ENCODE peak calls at places on chromosomes 2 and 18, in eight cellular contexts. One of them, this sample, is unnamed. For H3K27me3, the result is how much of the 10 kb centered on the place peaks cover.

GRCh38 chr18:42921261-42921737 is 194.2 kb downstream of the RIT2 start:
- DNase-seq in psoas muscle: no peak
- DNase-seq in ovary: no peak
- DNase-seq in vagina: no peak
- DNase-seq in GM23248: no peak
- DNase-seq in CD8-positive, alpha-beta memory T cell: no peak
- DNase-seq in left ventricle myocardium inferior: no peak
- DNase-seq in GM23338: peak
- DNase-seq in this sample: no peak

GRCh38 chr2:33221046-33221784 is 255.2 kb upstream of the RASGRP3 start:
- DNase-seq in psoas muscle: no peak
- DNase-seq in ovary: no peak
- DNase-seq in vagina: no peak
- DNase-seq in GM23248: no peak
- DNase-seq in CD8-positive, alpha-beta memory T cell: no peak
- DNase-seq in left ventricle myocardium inferior: no peak
- DNase-seq in GM23338: no peak
- DNase-seq in this sample: no peak

GRCh38 chr2:144230452-144231085 is 289.4 kb downstream of the ZEB2 start:
- DNase-seq in psoas muscle: no peak
- DNase-seq in ovary: no peak
- DNase-seq in vagina: no peak
- DNase-seq in GM23248: peak
- DNase-seq in CD8-positive, alpha-beta memory T cell: no peak
- DNase-seq in left ventricle myocardium inferior: no peak
- DNase-seq in GM23338: no peak
- DNase-seq in this sample: no peak

GRCh38 chr2:71064754-71065621 is 3.5 kb upstream of the NAGK start:
- DNase-seq in psoas muscle: no peak
- DNase-seq in ovary: no peak
- DNase-seq in vagina: no peak
- DNase-seq in GM23248: peak
- DNase-seq in CD8-positive, alpha-beta memory T cell: no peak
- DNase-seq in left ventricle myocardium inferior: no peak
- DNase-seq in GM23338: no peak
- DNase-seq in this sample: no peak

GRCh38 chr2:240759454-240759853 is 60.6 kb downstream of the KIF1A start:
- DNase-seq in psoas muscle: no peak
- DNase-seq in ovary: no peak
- DNase-seq in vagina: no peak
- DNase-seq in GM23248: no peak
- DNase-seq in CD8-positive, alpha-beta memory T cell: no peak
- DNase-seq in left ventricle myocardium inferior: no peak
- DNase-seq in GM23338: no peak
- DNase-seq in this sample: no peak

GRCh38 chr18:58567453-58568196 is 61.3 kb downstream of the ALPK2 start:
- DNase-seq in psoas muscle: no peak
- DNase-seq in ovary: no peak
- DNase-seq in vagina: no peak
- DNase-seq in GM23248: peak
- DNase-seq in CD8-positive, alpha-beta memory T cell: no peak
- DNase-seq in left ventricle myocardium inferior: no peak
- DNase-seq in GM23338: no peak
- DNase-seq in this sample: no peak

GRCh38 chr2:190717764-190718651 is 69.1 kb downstream of the NAB1 start:
- DNase-seq in psoas muscle: no peak
- DNase-seq in ovary: no peak
- DNase-seq in vagina: no peak
- DNase-seq in GM23248: no peak
- DNase-seq in CD8-positive, alpha-beta memory T cell: no peak
- DNase-seq in left ventricle myocardium inferior: no peak
- DNase-seq in GM23338: no peak
- DNase-seq in this sample: no peak

GRCh38 chr2:222714361-222715256 is 43.2 kb downstream of the MOGAT1 start:
- DNase-seq in psoas muscle: no peak
- DNase-seq in ovary: peak
- DNase-seq in vagina: no peak
- DNase-seq in GM23248: no peak
- DNase-seq in CD8-positive, alpha-beta memory T cell: no peak
- DNase-seq in left ventricle myocardium inferior: peak
- DNase-seq in GM23338: no peak
- DNase-seq in this sample: no peak

GRCh38 chr2:190656301-190656700 is 7.4 kb downstream of the NAB1 start:
- DNase-seq in psoas muscle: no peak
- DNase-seq in ovary: no peak
- DNase-seq in vagina: no peak
- DNase-seq in GM23248: no peak
- DNase-seq in CD8-positive, alpha-beta memory T cell: no peak
- DNase-seq in left ventricle myocardium inferior: no peak
- DNase-seq in GM23338: no peak
- DNase-seq in this sample: no peak

GRCh38 chr18:41466436-41467160 is 488.4 kb upstream of the PIK3C3 start:
- DNase-seq in psoas muscle: no peak
- DNase-seq in ovary: no peak
- DNase-seq in vagina: no peak
- DNase-seq in GM23248: no peak
- DNase-seq in CD8-positive, alpha-beta memory T cell: no peak
- DNase-seq in left ventricle myocardium inferior: no peak
- DNase-seq in GM23338: no peak
- DNase-seq in this sample: no peak

GRCh38 chr2:4391013-4391412 is 687.6 kb downstream of the DCDC2C start:
- DNase-seq in psoas muscle: no peak
- DNase-seq in ovary: no peak
- DNase-seq in vagina: no peak
- DNase-seq in GM23248: no peak
- DNase-seq in CD8-positive, alpha-beta memory T cell: no peak
- DNase-seq in left ventricle myocardium inferior: no peak
- DNase-seq in GM23338: peak
- DNase-seq in this sample: no peak

GRCh38 chr2:184481862-184482261 is 116.5 kb upstream of the ZNF804A start:
- DNase-seq in psoas muscle: no peak
- DNase-seq in ovary: no peak
- DNase-seq in vagina: no peak
- DNase-seq in GM23248: no peak
- DNase-seq in CD8-positive, alpha-beta memory T cell: no peak
- DNase-seq in left ventricle myocardium inferior: no peak
- DNase-seq in GM23338: no peak
- DNase-seq in this sample: no peak

GRCh38 chr2:215465246-215465645 is 29.4 kb upstream of the FN1 start:
- DNase-seq in psoas muscle: no peak
- DNase-seq in ovary: no peak
- DNase-seq in vagina: no peak
- DNase-seq in GM23248: no peak
- DNase-seq in CD8-positive, alpha-beta memory T cell: no peak
- DNase-seq in left ventricle myocardium inferior: no peak
- DNase-seq in GM23338: no peak
- DNase-seq in this sample: no peak

GRCh38 chr2:60735496-60736250 is 20.4 kb upstream of the PAPOLG start:
- DNase-seq in psoas muscle: no peak
- DNase-seq in ovary: no peak
- DNase-seq in vagina: no peak
- DNase-seq in GM23248: peak
- DNase-seq in CD8-positive, alpha-beta memory T cell: no peak
- DNase-seq in left ventricle myocardium inferior: no peak
- DNase-seq in GM23338: peak
- DNase-seq in this sample: peak

GRCh38 chr2:118565816-118566540 is 281.5 kb downstream of the EN1 start:
- DNase-seq in psoas muscle: no peak
- DNase-seq in ovary: no peak
- DNase-seq in vagina: no peak
- DNase-seq in GM23248: peak
- DNase-seq in CD8-positive, alpha-beta memory T cell: no peak
- DNase-seq in left ventricle myocardium inferior: no peak
- DNase-seq in GM23338: no peak
- DNase-seq in this sample: no peak

GRCh38 chr2:118568682-118569081 is 278.8 kb downstream of the EN1 start:
- DNase-seq in psoas muscle: no peak
- DNase-seq in ovary: no peak
- DNase-seq in vagina: no peak
- DNase-seq in GM23248: no peak
- DNase-seq in CD8-positive, alpha-beta memory T cell: no peak
- DNase-seq in left ventricle myocardium inferior: no peak
- DNase-seq in GM23338: no peak
- DNase-seq in this sample: no peak

GRCh38 chr2:118565301-118565700 is 282.1 kb downstream of the EN1 start:
- DNase-seq in psoas muscle: no peak
- DNase-seq in ovary: no peak
- DNase-seq in vagina: no peak
- DNase-seq in GM23248: no peak
- DNase-seq in CD8-positive, alpha-beta memory T cell: no peak
- DNase-seq in left ventricle myocardium inferior: no peak
- DNase-seq in GM23338: peak
- DNase-seq in this sample: no peak

GRCh38 chr2:118569876-118570535 is 277.4 kb downstream of the EN1 start:
- DNase-seq in psoas muscle: no peak
- DNase-seq in ovary: no peak
- DNase-seq in vagina: no peak
- DNase-seq in GM23248: peak
- DNase-seq in CD8-positive, alpha-beta memory T cell: no peak
- DNase-seq in left ventricle myocardium inferior: no peak
- DNase-seq in GM23338: no peak
- DNase-seq in this sample: no peak
- H3K27me3 ChIP-seq in psoas muscle: under half
- H3K27me3 ChIP-seq in ovary: under half
- H3K27me3 ChIP-seq in vagina: under half
- H3K27me3 ChIP-seq in GM23248: under half
- H3K27me3 ChIP-seq in CD8-positive, alpha-beta memory T cell: under half
- H3K27me3 ChIP-seq in left ventricle myocardium inferior: under half
- H3K27me3 ChIP-seq in GM23338: under half
- H3K27me3 ChIP-seq in this sample: under half

GRCh38 chr18:22179631-22180030 is 10.2 kb downstream of the GATA6 start:
- DNase-seq in psoas muscle: no peak
- DNase-seq in ovary: no peak
- DNase-seq in vagina: no peak
- DNase-seq in GM23248: no peak
- DNase-seq in CD8-positive, alpha-beta memory T cell: no peak
- DNase-seq in left ventricle myocardium inferior: no peak
- DNase-seq in GM23338: no peak
- DNase-seq in this sample: no peak
- H3K27me3 ChIP-seq in psoas muscle: under half
- H3K27me3 ChIP-seq in ovary: under half
- H3K27me3 ChIP-seq in vagina: under half
- H3K27me3 ChIP-seq in GM23248: under half
- H3K27me3 ChIP-seq in CD8-positive, alpha-beta memory T cell: under half
- H3K27me3 ChIP-seq in left ventricle myocardium inferior: under half
- H3K27me3 ChIP-seq in GM23338: half or more
- H3K27me3 ChIP-seq in this sample: under half

GRCh38 chr2:100321881-100322820 is at the start of gene LONRF2:
- DNase-seq in psoas muscle: peak
- DNase-seq in ovary: peak
- DNase-seq in vagina: no peak
- DNase-seq in GM23248: peak
- DNase-seq in CD8-positive, alpha-beta memory T cell: no peak
- DNase-seq in left ventricle myocardium inferior: peak
- DNase-seq in GM23338: peak
- DNase-seq in this sample: no peak

GRCh38 chr2:100317634-100318033 is 4.7 kb downstream of the LONRF2 start:
- DNase-seq in psoas muscle: no peak
- DNase-seq in ovary: no peak
- DNase-seq in vagina: no peak
- DNase-seq in GM23248: peak
- DNase-seq in CD8-positive, alpha-beta memory T cell: no peak
- DNase-seq in left ventricle myocardium inferior: no peak
- DNase-seq in GM23338: peak
- DNase-seq in this sample: no peak

GRCh38 chr2:100321181-100321880 is 970 bp downstream of the LONRF2 start:
- DNase-seq in psoas muscle: peak
- DNase-seq in ovary: peak
- DNase-seq in vagina: no peak
- DNase-seq in GM23248: peak
- DNase-seq in CD8-positive, alpha-beta memory T cell: no peak
- DNase-seq in left ventricle myocardium inferior: peak
- DNase-seq in GM23338: peak
- DNase-seq in this sample: no peak

DNA sequence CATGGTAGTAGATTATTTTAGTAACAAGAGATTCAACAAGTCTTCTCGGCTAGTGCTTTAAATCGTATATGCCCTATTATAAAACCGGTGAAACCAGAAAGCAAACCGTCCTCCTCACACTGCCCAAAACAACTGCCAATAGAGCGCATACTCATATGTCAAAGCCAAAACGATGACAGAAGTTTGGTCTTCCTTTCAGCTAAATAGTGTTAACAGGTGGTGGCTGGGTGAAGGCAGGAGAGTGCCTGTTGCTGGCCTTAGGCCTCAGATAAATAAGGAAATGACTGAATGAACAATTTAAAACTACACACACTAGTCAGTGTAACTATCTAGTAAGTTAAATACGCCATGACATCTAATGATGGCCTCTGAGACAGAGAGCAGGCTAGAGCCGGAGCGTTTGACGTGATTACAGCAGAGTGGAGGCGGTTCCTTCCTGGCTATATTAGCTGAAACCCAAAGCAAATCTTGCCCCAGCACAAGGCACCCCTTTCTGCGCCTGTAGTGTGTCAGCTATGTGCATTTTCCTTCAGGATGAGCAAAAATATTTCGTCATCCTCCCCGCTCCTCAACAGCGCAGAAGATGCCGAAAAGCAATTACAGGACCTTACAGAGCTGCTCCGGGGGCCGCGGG is 1.6 kb downstream of the LONRF2 start:
- DNase-seq in psoas muscle: peak
- DNase-seq in ovary: peak
- DNase-seq in vagina: no peak
- DNase-seq in GM23248: no peak
- DNase-seq in CD8-positive, alpha-beta memory T cell: no peak
- DNase-seq in left ventricle myocardium inferior: no peak
- DNase-seq in GM23338: no peak
- DNase-seq in this sample: no peak
- H3K27me3 ChIP-seq in psoas muscle: under half
- H3K27me3 ChIP-seq in ovary: under half
- H3K27me3 ChIP-seq in vagina: under half
- H3K27me3 ChIP-seq in GM23248: half or more
- H3K27me3 ChIP-seq in CD8-positive, alpha-beta memory T cell: under half
- H3K27me3 ChIP-seq in left ventricle myocardium inferior: under half
- H3K27me3 ChIP-seq in GM23338: half or more
- H3K27me3 ChIP-seq in this sample: under half

GRCh38 chr2:119155633-119156032 is 2.9 kb downstream of the C1QL2 start:
- DNase-seq in psoas muscle: no peak
- DNase-seq in ovary: no peak
- DNase-seq in vagina: no peak
- DNase-seq in GM23248: no peak
- DNase-seq in CD8-positive, alpha-beta memory T cell: no peak
- DNase-seq in left ventricle myocardium inferior: no peak
- DNase-seq in GM23338: peak
- DNase-seq in this sample: no peak
- H3K27me3 ChIP-seq in psoas muscle: under half
- H3K27me3 ChIP-seq in ovary: under half
- H3K27me3 ChIP-seq in vagina: under half
- H3K27me3 ChIP-seq in GM23248: half or more
- H3K27me3 ChIP-seq in CD8-positive, alpha-beta memory T cell: under half
- H3K27me3 ChIP-seq in left ventricle myocardium inferior: half or more
- H3K27me3 ChIP-seq in GM23338: half or more
- H3K27me3 ChIP-seq in this sample: under half

GRCh38 chr2:165621086-165621560 is 151.6 kb downstream of the CSRNP3 start:
- DNase-seq in psoas muscle: no peak
- DNase-seq in ovary: peak
- DNase-seq in vagina: no peak
- DNase-seq in GM23248: peak
- DNase-seq in CD8-positive, alpha-beta memory T cell: no peak
- DNase-seq in left ventricle myocardium inferior: no peak
- DNase-seq in GM23338: no peak
- DNase-seq in this sample: no peak
- H3K27me3 ChIP-seq in psoas muscle: under half
- H3K27me3 ChIP-seq in ovary: under half
- H3K27me3 ChIP-seq in vagina: under half
- H3K27me3 ChIP-seq in GM23248: under half
- H3K27me3 ChIP-seq in CD8-positive, alpha-beta memory T cell: under half
- H3K27me3 ChIP-seq in left ventricle myocardium inferior: under half
- H3K27me3 ChIP-seq in GM23338: under half
- H3K27me3 ChIP-seq in this sample: under half